ENCODE peak calls at places on chromosome 20, in nine cellular contexts. L, P, V, C, X, O, S, J and T are unnamed samples.

GRCh38 chr20:16412896-16413295 is 160.4 kb downstream of the KIF16B start:
- DNase-seq in L (no peak), P (no peak), V (no peak), C (no peak), X (no peak), O (no peak), S (no peak), J (peak; percentile 5), T (no peak)

GRCh38 chr20:9617940-9618339 is 103.5 kb downstream of the LAMP5 start:
- DNase-seq in L (peak; percentile 27), P (peak; percentile 48), V (peak; percentile 33), C (no peak), X (peak; percentile 34), O (peak; percentile 78), S (peak; percentile 77), J (no peak), T (no peak)

GRCh38 chr20:55580475-55580874 is 424.8 kb downstream of the CBLN4 start:
- DNase-seq in L (no peak), P (no peak), V (no peak), C (no peak), X (no peak), O (peak; percentile 53), S (no peak), J (no peak), T (no peak)

GRCh38 chr20:11726021-11726420 is 191.7 kb upstream of the BTBD3 start:
- DNase-seq in L (no peak), P (no peak), V (no peak), C (no peak), X (no peak), O (no peak), S (no peak), J (no peak), T (no peak)

GRCh38 chr20:2809690-2810089 is 5.1 kb upstream of the C20orf141 start:
- DNase-seq in L (no peak), P (no peak), V (no peak), C (no peak), X (no peak), O (no peak), S (no peak), J (no peak), T (no peak)

GRCh38 chr20:10414982-10415650 is 18.9 kb downstream of the MKKS start:
- DNase-seq in L (no peak), P (no peak), V (no peak), C (no peak), X (no peak), O (peak; percentile 65), S (no peak), J (no peak), T (no peak)

GRCh38 chr20:31676534-31677030 is 38.9 kb downstream of the COX4I2 start:
- DNase-seq in L (no peak), P (no peak), V (no peak), C (no peak), X (no peak), O (no peak), S (no peak), J (no peak), T (no peak)

GRCh38 chr20:38658879-38659612 is 57.4 kb downstream of the ARHGAP40 start:
- DNase-seq in L (no peak), P (no peak), V (no peak), C (no peak), X (peak; percentile 45), O (peak; percentile 59), S (peak; percentile 26), J (no peak), T (no peak)

GRCh38 chr20:8656335-8656734 is 412.6 kb upstream of the PLCB4 start:
- DNase-seq in L (no peak), P (no peak), V (no peak), C (no peak), X (no peak), O (no peak), S (no peak), J (no peak), T (no peak)

GRCh38 chr20:53872561-53873248 is 197.7 kb downstream of the BCAS1 start:
- DNase-seq in L (peak; percentile 30), P (peak; percentile 41), V (no peak), C (no peak), X (no peak), O (no peak), S (peak; percentile 72), J (no peak), T (no peak)

GRCh38 chr20:38905375-38905774 is 20.8 kb upstream of the FAM83D start:
- DNase-seq in L (no peak), P (no peak), V (no peak), C (no peak), X (no peak), O (no peak), S (no peak), J (no peak), T (no peak)

GRCh38 chr20:62602550-62602949 is 39.8 kb upstream of the SLCO4A1 start:
- DNase-seq in L (no peak), P (no peak), V (peak; percentile 76), C (no peak), X (no peak), O (no peak), S (no peak), J (no peak), T (no peak)

GRCh38 chr20:51142448-51142847 is 119.5 kb upstream of the KCNG1 start:
- DNase-seq in L (no peak), P (no peak), V (no peak), C (no peak), X (no peak), O (peak; percentile 45), S (no peak), J (no peak), T (no peak)

GRCh38 chr20:52791091-52791490 is 181.1 kb upstream of the TSHZ2 start:
- DNase-seq in L (no peak), P (no peak), V (no peak), C (no peak), X (no peak), O (no peak), S (no peak), J (no peak), T (no peak)

GRCh38 chr20:23889775-23890187 is 10.2 kb upstream of the CST5 start:
- DNase-seq in L (peak; percentile 15), P (peak; percentile 14), V (peak; percentile 76), C (no peak), X (peak; percentile 34), O (peak; percentile 62), S (peak; percentile 82), J (no peak), T (peak; percentile 3)

GRCh38 chr20:2420510-2420909 is 39.8 kb downstream of the TGM6 start:
- DNase-seq in L (no peak), P (no peak), V (peak; percentile 5), C (no peak), X (no peak), O (no peak), S (no peak), J (no peak), T (no peak)

GRCh38 chr20:54086444-54087134 is 16.2 kb upstream of the BCAS1 start:
- DNase-seq in L (no peak), P (peak; percentile 48), V (no peak), C (no peak), X (no peak), O (peak; percentile 47), S (no peak), J (no peak), T (no peak)

GRCh38 chr20:39112196-39112743 is 150.1 kb downstream of the DHX35 start:
- DNase-seq in L (peak; percentile 35), P (peak; percentile 39), V (no peak), C (no peak), X (peak; percentile 91), O (peak; percentile 48), S (peak; percentile 35), J (no peak), T (no peak)

DNA sequence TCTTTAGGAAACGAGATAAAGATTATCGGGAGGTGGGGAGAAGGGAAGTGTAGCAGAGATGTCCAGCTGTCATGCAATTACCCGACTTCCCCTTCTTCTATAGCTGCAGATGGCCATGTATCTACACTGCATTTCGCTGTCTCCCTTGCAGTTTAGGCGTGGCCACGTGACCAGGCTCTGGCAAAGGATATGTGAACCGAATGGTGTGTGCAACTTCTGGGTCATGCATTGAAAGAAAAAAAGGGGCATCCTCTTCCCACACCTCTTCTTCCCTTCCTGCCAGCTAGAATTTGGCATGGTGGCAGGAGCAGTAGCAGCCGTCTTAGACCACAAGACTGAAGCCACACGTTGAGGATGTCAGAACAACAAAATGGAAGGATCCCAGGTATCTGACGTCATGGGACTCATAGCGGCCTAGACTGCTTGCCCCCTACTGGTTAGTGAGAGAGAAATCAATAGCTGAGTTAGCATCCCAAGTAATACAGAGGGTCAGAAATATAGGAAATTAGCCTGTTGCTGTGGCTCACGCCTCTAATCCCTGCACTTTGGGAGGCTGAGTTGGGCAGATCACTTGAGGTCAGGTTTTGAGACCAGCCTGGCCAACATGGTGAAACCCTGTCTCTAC is 32.8 kb downstream of the TCF15 start:
- DNase-seq in L (no peak), P (no peak), V (no peak), C (no peak), X (no peak), O (peak; percentile 15), S (no peak), J (no peak), T (no peak)
- TF ChIP-seq CTCF in L (peak; percentile 26), P (peak; percentile 19), V (no peak), C (no peak), X (peak; percentile 27), O (peak; percentile 4), S (no peak), J (peak; percentile 26), T (peak; percentile 54)

DNA sequence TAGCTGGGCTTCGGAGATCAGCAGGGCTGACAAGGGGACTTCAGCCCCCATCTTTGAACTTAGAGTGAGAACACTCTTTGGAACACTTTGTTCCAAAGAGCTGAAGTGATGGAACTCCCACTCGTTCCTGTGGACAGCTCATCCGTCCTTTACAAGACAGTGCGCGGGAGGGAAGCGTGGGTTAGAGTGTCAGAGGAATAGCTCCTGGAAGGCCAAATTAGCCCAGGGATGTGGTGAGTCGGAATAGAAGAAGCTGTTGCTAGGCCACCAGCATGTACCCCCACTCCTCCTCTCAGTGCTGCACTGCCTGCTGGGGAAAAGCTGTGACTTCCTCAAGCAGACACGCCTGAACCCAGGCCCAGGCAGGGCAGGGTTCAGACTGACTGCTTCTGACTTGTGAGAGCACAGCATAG is 1.7 kb downstream of the SDCBP2 start:
- DNase-seq in L (peak; percentile 36), P (peak; percentile 71), V (no peak), C (no peak), X (no peak), O (peak; percentile 53), S (no peak), J (no peak), T (no peak)
- H3K4me3 ChIP-seq in L (no peak overlapping the region), P (no peak overlapping the region), V (no peak overlapping the region), C (no peak overlapping the region), X (no peak overlapping the region), O (peak overlapping the region; percentile 53), S (no peak overlapping the region), J (no peak overlapping the region), T (no peak overlapping the region)

GRCh38 chr20:36317675-36318074 is 11.5 kb downstream of the DLGAP4 start:
- DNase-seq in L (no peak), P (no peak), V (no peak), C (no peak), X (peak; percentile 31), O (no peak), S (no peak), J (no peak), T (no peak)
- TF ChIP-seq CTCF in L (no peak), P (no peak), V (no peak), C (no peak), X (no peak), O (no peak), S (no peak), J (no peak), T (no peak)

DNA sequence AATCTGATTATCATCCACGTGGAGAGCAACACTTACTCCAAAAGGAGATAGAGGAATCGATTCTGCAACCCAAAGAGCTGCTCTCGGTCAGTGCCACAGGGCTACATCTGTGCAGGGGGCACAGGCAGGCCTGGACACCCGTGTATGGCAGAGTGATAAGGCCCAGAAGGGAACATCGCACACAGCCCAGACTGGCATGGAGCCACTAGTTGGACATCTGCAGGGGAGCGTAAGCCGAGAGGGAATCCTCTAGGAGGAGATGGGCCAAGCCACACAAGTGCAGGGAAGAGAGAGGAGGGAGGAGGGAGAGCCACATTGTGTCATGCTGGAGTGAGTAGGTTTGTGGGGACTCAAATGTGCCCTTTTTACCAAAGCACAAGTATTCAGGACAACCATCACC is 50.4 kb upstream of the ENTPD6 start:
- DNase-seq in L (no peak), P (peak; percentile 21), V (no peak), C (no peak), X (no peak), O (no peak), S (no peak), J (no peak), T (no peak)
- H3K4me3 ChIP-seq in L (no peak overlapping the region), P (no peak overlapping the region), V (no peak overlapping the region), C (no peak overlapping the region), X (no peak overlapping the region), O (no peak overlapping the region), S (no peak overlapping the region), J (no peak overlapping the region), T (no peak overlapping the region)